ENCODE peak calls at places on chromosomes 5 and 9, in five cellular contexts. One of them, this sample, is unnamed.

GRCh38 chr9:27368317-27368985 is 71.5 kb upstream of the EQTN start:
- DNase-seq in left ventricle myocardium superior: no peak
- DNase-seq in HEK293T: no peak
- DNase-seq in iris pigment epithelial cell: peak
- DNase-seq in posterior cingulate gyrus: peak
- DNase-seq in this sample: no peak

GRCh38 chr9:89383721-89384300 is 65.5 kb downstream of the SECISBP2 start:
- DNase-seq in left ventricle myocardium superior: no peak
- DNase-seq in HEK293T: no peak
- DNase-seq in iris pigment epithelial cell: no peak
- DNase-seq in posterior cingulate gyrus: no peak
- DNase-seq in this sample: no peak

GRCh38 chr5:102858808-102859207 is 103.7 kb downstream of the PAM start:
- DNase-seq in left ventricle myocardium superior: no peak
- DNase-seq in HEK293T: no peak
- DNase-seq in iris pigment epithelial cell: peak
- DNase-seq in posterior cingulate gyrus: no peak
- DNase-seq in this sample: no peak

GRCh38 chr5:120538149-120538548 is 74.0 kb downstream of the PRR16 start:
- DNase-seq in left ventricle myocardium superior: no peak
- DNase-seq in HEK293T: no peak
- DNase-seq in iris pigment epithelial cell: peak
- DNase-seq in posterior cingulate gyrus: no peak
- DNase-seq in this sample: no peak

GRCh38 chr5:78634634-78635033 is 13.9 kb downstream of the LHFPL2 start:
- DNase-seq in left ventricle myocardium superior: no peak
- DNase-seq in HEK293T: no peak
- DNase-seq in iris pigment epithelial cell: no peak
- DNase-seq in posterior cingulate gyrus: no peak
- DNase-seq in this sample: no peak

GRCh38 chr5:54013556-54014157 is 296.7 kb downstream of the ARL15 start:
- DNase-seq in left ventricle myocardium superior: peak
- DNase-seq in HEK293T: no peak
- DNase-seq in iris pigment epithelial cell: peak
- DNase-seq in posterior cingulate gyrus: no peak
- DNase-seq in this sample: no peak

GRCh38 chr9:4430492-4431261 is 59.6 kb upstream of the SLC1A1 start:
- DNase-seq in left ventricle myocardium superior: no peak
- DNase-seq in HEK293T: no peak
- DNase-seq in iris pigment epithelial cell: peak
- DNase-seq in posterior cingulate gyrus: no peak
- DNase-seq in this sample: no peak

GRCh38 chr5:157449011-157449723 is 10.8 kb upstream of the NIPAL4 start:
- DNase-seq in left ventricle myocardium superior: peak
- DNase-seq in HEK293T: no peak
- DNase-seq in iris pigment epithelial cell: no peak
- DNase-seq in posterior cingulate gyrus: peak
- DNase-seq in this sample: peak

GRCh38 chr5:111584651-111585050 is 72.3 kb upstream of the STARD4 start:
- DNase-seq in left ventricle myocardium superior: no peak
- DNase-seq in HEK293T: no peak
- DNase-seq in iris pigment epithelial cell: peak
- DNase-seq in posterior cingulate gyrus: no peak
- DNase-seq in this sample: no peak

GRCh38 chr5:68214472-68215207 is 916 bp upstream of the PIK3R1 start:
- DNase-seq in left ventricle myocardium superior: no peak
- DNase-seq in HEK293T: no peak
- DNase-seq in iris pigment epithelial cell: peak
- DNase-seq in posterior cingulate gyrus: no peak
- DNase-seq in this sample: peak

GRCh38 chr5:144333336-144333920 is 162.8 kb downstream of the KCTD16 start:
- DNase-seq in left ventricle myocardium superior: no peak
- DNase-seq in HEK293T: no peak
- DNase-seq in iris pigment epithelial cell: peak
- DNase-seq in posterior cingulate gyrus: no peak
- DNase-seq in this sample: no peak

GRCh38 chr9:137458194-137459146 is 664 bp downstream of the NSMF start:
- DNase-seq in left ventricle myocardium superior: peak
- DNase-seq in HEK293T: no peak
- DNase-seq in iris pigment epithelial cell: no peak
- DNase-seq in posterior cingulate gyrus: peak
- DNase-seq in this sample: peak

GRCh38 chr9:69332067-69332685 is 7.2 kb downstream of the ENTREP1 start:
- DNase-seq in left ventricle myocardium superior: no peak
- DNase-seq in HEK293T: no peak
- DNase-seq in iris pigment epithelial cell: no peak
- DNase-seq in posterior cingulate gyrus: no peak
- DNase-seq in this sample: no peak

GRCh38 chr5:138900281-138900965 is 25.3 kb upstream of the LRRTM2 start:
- DNase-seq in left ventricle myocardium superior: no peak
- DNase-seq in HEK293T: no peak
- DNase-seq in iris pigment epithelial cell: peak
- DNase-seq in posterior cingulate gyrus: no peak
- DNase-seq in this sample: no peak

GRCh38 chr5:175230299-175230698 is 213.7 kb downstream of the DRD1 start:
- DNase-seq in left ventricle myocardium superior: no peak
- DNase-seq in HEK293T: no peak
- DNase-seq in iris pigment epithelial cell: no peak
- DNase-seq in posterior cingulate gyrus: no peak
- DNase-seq in this sample: no peak

GRCh38 chr5:140800816-140801493 is at the start of gene PCDHA3:
- DNase-seq in left ventricle myocardium superior: no peak
- DNase-seq in HEK293T: no peak
- DNase-seq in iris pigment epithelial cell: peak
- DNase-seq in posterior cingulate gyrus: no peak
- DNase-seq in this sample: no peak

GRCh38 chr9:23769307-23769935 is 56.6 kb downstream of the ELAVL2 start:
- DNase-seq in left ventricle myocardium superior: no peak
- DNase-seq in HEK293T: no peak
- DNase-seq in iris pigment epithelial cell: peak
- DNase-seq in posterior cingulate gyrus: no peak
- DNase-seq in this sample: no peak

GRCh38 chr9:104987743-104988142 is 59.8 kb upstream of the ABCA1 start:
- DNase-seq in left ventricle myocardium superior: no peak
- DNase-seq in HEK293T: no peak
- DNase-seq in iris pigment epithelial cell: no peak
- DNase-seq in posterior cingulate gyrus: no peak
- DNase-seq in this sample: no peak

GRCh38 chr9:124686918-124687317 is 84.2 kb downstream of the NR6A1 start:
- DNase-seq in left ventricle myocardium superior: no peak
- DNase-seq in HEK293T: no peak
- DNase-seq in iris pigment epithelial cell: no peak
- DNase-seq in posterior cingulate gyrus: no peak
- DNase-seq in this sample: no peak

GRCh38 chr9:133986774-133987454 is 5.2 kb downstream of the VAV2 start:
- DNase-seq in left ventricle myocardium superior: peak
- DNase-seq in HEK293T: no peak
- DNase-seq in iris pigment epithelial cell: no peak
- DNase-seq in posterior cingulate gyrus: no peak
- DNase-seq in this sample: no peak

This sample was measured in cerebellum.